ENCODE peak calls at places on chromosomes 4 and X, in seven cellular contexts. One of them, this sample, is unnamed.

GRCh38 chrX:87338510-87338909 is 179.1 kb upstream of the KLHL4 start:
- DNase-seq in pancreas: no peak
- DNase-seq in heart left ventricle: no peak
- DNase-seq in fibroblast of pulmonary artery: peak
- DNase-seq in GM12864: no peak
- DNase-seq in stomach: no peak
- DNase-seq in lower lobe of right lung: no peak
- DNase-seq in this sample: no peak

GRCh38 chr4:113327513-113327912 is 278.1 kb downstream of the ANK2 start:
- DNase-seq in pancreas: no peak
- DNase-seq in stomach: no peak
- DNase-seq in heart left ventricle: no peak
- DNase-seq in GM12864: no peak
- DNase-seq in fibroblast of pulmonary artery: peak
- DNase-seq in lower lobe of right lung: no peak
- DNase-seq in this sample: no peak

GRCh38 chr4:138013625-138014024 is 228.5 kb downstream of the SLC7A11 start:
- DNase-seq in fibroblast of pulmonary artery: no peak
- DNase-seq in stomach: no peak
- DNase-seq in lower lobe of right lung: no peak
- DNase-seq in GM12864: no peak
- DNase-seq in heart left ventricle: no peak
- DNase-seq in pancreas: no peak
- DNase-seq in this sample: no peak

GRCh38 chr4:82988323-82988832 is 22.2 kb downstream of the LIN54 start:
- DNase-seq in lower lobe of right lung: no peak
- DNase-seq in pancreas: no peak
- DNase-seq in fibroblast of pulmonary artery: peak
- DNase-seq in stomach: no peak
- DNase-seq in heart left ventricle: no peak
- DNase-seq in GM12864: no peak
- DNase-seq in this sample: no peak

GRCh38 chr4:39568805-39569204 is 41.6 kb upstream of the UGDH start:
- DNase-seq in pancreas: peak
- DNase-seq in GM12864: no peak
- DNase-seq in stomach: no peak
- DNase-seq in fibroblast of pulmonary artery: no peak
- DNase-seq in lower lobe of right lung: no peak
- DNase-seq in heart left ventricle: no peak
- DNase-seq in this sample: no peak

GRCh38 chrX:13088155-13088485 is 43.7 kb upstream of the FAM9C start:
- DNase-seq in stomach: no peak
- DNase-seq in GM12864: no peak
- DNase-seq in fibroblast of pulmonary artery: no peak
- DNase-seq in lower lobe of right lung: no peak
- DNase-seq in heart left ventricle: no peak
- DNase-seq in pancreas: no peak
- DNase-seq in this sample: no peak

GRCh38 chr4:2842667-2843022 is 999 bp upstream of the ADD1 start:
- DNase-seq in fibroblast of pulmonary artery: no peak
- DNase-seq in pancreas: no peak
- DNase-seq in lower lobe of right lung: no peak
- DNase-seq in GM12864: no peak
- DNase-seq in stomach: peak
- DNase-seq in heart left ventricle: no peak
- DNase-seq in this sample: no peak

GRCh38 chr4:176709417-176709816 is 83.3 kb downstream of the VEGFC start:
- DNase-seq in stomach: no peak
- DNase-seq in fibroblast of pulmonary artery: peak
- DNase-seq in heart left ventricle: no peak
- DNase-seq in GM12864: no peak
- DNase-seq in pancreas: no peak
- DNase-seq in lower lobe of right lung: no peak
- DNase-seq in this sample: no peak

GRCh38 chrX:8726031-8726652 is 5.8 kb downstream of the ANOS1 start:
- DNase-seq in heart left ventricle: no peak
- DNase-seq in lower lobe of right lung: no peak
- DNase-seq in GM12864: no peak
- DNase-seq in pancreas: no peak
- DNase-seq in stomach: no peak
- DNase-seq in fibroblast of pulmonary artery: no peak
- DNase-seq in this sample: no peak

DNA sequence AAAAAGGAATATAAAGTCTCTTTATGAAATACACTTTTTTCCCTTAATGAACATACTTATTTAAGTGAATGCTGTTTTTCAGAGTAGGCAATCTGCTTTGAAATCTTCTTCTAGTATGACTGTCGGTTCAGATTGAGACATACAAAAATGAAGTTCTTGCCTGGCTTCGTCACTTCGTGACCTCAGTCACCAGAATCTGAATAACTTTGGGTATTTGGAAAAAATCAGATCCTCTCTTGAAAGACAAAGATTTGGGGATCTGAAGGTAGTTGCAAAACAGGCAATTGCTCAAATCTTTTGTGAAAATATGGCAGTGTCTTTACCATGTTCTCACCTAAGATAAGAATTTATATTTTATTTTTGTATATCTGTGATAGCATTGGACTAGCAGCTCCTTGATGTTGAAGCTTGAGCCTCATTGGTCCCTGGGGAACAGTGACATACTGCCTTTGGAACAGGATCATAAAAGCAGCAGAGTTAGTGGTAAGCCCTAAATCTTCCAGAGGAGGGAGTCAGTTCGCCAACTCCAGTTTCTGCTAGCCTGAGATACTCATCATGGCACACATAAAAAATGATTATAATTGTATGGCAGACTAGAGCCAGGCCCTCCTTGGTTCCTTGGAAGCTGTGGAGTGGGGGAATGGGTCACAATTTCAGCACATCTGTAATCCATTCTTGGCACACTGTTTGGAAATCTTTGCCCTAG is 4.9 kb downstream of the ARFIP1 start:
- DNase-seq in pancreas: no peak
- DNase-seq in stomach: no peak
- DNase-seq in heart left ventricle: no peak
- DNase-seq in fibroblast of pulmonary artery: peak
- DNase-seq in GM12864: no peak
- DNase-seq in lower lobe of right lung: no peak
- DNase-seq in this sample: no peak
- TF ChIP-seq CTCF in pancreas: no peak
- TF ChIP-seq CTCF in stomach: no peak
- TF ChIP-seq CTCF in heart left ventricle: no peak
- TF ChIP-seq CTCF in fibroblast of pulmonary artery: peak
- TF ChIP-seq CTCF in GM12864: no peak
- TF ChIP-seq CTCF in lower lobe of right lung: no peak
- TF ChIP-seq CTCF in this sample: no peak

DNA sequence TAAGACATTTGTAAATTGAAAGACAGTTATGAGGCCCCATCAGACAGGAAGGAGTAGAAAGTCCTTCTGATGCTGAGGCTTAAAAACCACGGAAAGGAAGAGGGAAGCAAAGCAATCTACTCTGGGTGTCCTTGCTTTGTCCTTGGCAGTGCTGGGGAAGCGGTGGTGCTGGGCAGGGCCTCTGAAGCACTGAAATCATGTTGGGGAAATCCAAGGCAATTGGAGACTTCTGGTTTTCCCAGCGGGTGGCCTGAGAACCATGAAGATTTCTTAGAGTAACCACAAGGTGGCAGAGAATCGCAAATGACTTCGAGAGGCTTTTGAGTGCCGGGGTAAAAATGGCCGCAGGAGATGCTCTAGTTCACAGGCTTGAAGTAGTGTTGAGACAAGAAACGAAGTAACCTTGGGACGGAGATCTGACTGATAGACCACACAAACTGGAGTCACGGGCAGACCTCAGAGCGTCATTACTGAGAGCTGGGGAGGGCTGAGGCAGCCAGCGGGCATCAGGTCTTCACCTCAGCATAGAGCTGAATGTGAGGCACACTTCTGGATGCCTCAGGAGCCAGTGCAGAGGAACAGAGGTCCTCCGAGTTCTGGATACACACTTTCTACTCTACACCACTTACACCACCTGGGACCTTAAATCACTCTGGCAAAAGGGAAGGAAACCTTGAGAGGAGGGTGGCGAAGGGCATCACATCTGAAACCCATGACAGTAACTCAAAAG is 130.7 kb upstream of the GPRIN3 start:
- DNase-seq in fibroblast of pulmonary artery: peak
- DNase-seq in GM12864: peak
- DNase-seq in stomach: peak
- DNase-seq in pancreas: peak
- DNase-seq in heart left ventricle: no peak
- DNase-seq in lower lobe of right lung: peak
- DNase-seq in this sample: no peak
- TF ChIP-seq CTCF in fibroblast of pulmonary artery: peak
- TF ChIP-seq CTCF in GM12864: peak
- TF ChIP-seq CTCF in stomach: no peak
- TF ChIP-seq CTCF in pancreas: peak
- TF ChIP-seq CTCF in heart left ventricle: no peak
- TF ChIP-seq CTCF in lower lobe of right lung: peak
- TF ChIP-seq CTCF in this sample: peak

DNA sequence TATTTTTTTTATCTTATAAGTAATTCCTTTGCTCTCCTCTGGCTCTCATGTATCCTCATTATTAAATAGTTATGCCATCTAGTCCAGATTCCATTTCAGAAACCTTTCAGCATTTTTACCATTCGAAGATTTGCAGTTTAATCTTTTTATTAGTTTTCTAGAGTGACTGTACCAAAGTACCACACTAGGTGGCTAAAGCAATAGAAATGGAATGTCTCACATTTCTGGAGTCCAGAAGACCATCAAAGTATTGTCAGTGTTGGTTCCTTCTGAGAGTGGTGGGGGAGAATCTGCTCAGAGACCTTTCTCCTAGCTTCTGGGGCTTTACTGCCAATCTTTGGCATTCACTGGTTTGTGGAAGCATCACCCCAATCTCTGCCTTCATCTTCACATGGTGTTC is 3.7 kb upstream of the PNMA3 start:
- DNase-seq in stomach: no peak
- DNase-seq in lower lobe of right lung: no peak
- DNase-seq in pancreas: no peak
- DNase-seq in heart left ventricle: no peak
- DNase-seq in GM12864: no peak
- DNase-seq in fibroblast of pulmonary artery: no peak
- DNase-seq in this sample: no peak
- TF ChIP-seq CTCF in stomach: no peak
- TF ChIP-seq CTCF in lower lobe of right lung: no peak
- TF ChIP-seq CTCF in pancreas: no peak
- TF ChIP-seq CTCF in heart left ventricle: no peak
- TF ChIP-seq CTCF in GM12864: no peak
- TF ChIP-seq CTCF in fibroblast of pulmonary artery: no peak
- TF ChIP-seq CTCF in this sample: peak

DNA sequence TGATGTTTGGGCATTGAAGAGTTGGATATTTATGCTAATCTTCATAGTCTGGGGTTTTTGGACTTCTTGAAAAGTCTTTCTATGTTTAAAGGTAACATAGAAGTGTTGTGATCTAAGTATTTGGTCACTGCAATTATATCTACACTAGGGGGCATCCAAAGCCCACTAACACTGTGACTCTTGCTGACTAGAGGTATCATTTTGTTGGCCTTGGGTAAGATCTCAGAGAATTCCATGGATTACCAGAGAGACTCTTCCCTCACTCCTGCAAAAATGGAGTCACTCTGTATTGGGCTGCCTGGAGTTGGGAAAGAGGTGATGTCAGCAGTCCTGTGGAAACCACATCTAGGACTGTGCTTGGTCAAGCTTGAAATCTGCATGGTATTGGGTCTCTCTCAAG is 1077.6 kb downstream of the FAM133A start:
- DNase-seq in lower lobe of right lung: no peak
- DNase-seq in GM12864: no peak
- DNase-seq in stomach: no peak
- DNase-seq in pancreas: no peak
- DNase-seq in fibroblast of pulmonary artery: no peak
- DNase-seq in heart left ventricle: no peak
- DNase-seq in this sample: no peak
- TF ChIP-seq CTCF in lower lobe of right lung: no peak
- TF ChIP-seq CTCF in GM12864: no peak
- TF ChIP-seq CTCF in stomach: no peak
- TF ChIP-seq CTCF in pancreas: no peak
- TF ChIP-seq CTCF in fibroblast of pulmonary artery: no peak
- TF ChIP-seq CTCF in heart left ventricle: no peak
- TF ChIP-seq CTCF in this sample: no peak

GRCh38 chr4:169260217-169260866 is 10.4 kb downstream of the SH3RF1 start:
- DNase-seq in stomach: no peak
- DNase-seq in fibroblast of pulmonary artery: no peak
- DNase-seq in pancreas: no peak
- DNase-seq in GM12864: no peak
- DNase-seq in heart left ventricle: no peak
- DNase-seq in lower lobe of right lung: no peak
- DNase-seq in this sample: no peak
- TF ChIP-seq CTCF in stomach: no peak
- TF ChIP-seq CTCF in fibroblast of pulmonary artery: no peak
- TF ChIP-seq CTCF in pancreas: no peak
- TF ChIP-seq CTCF in GM12864: no peak
- TF ChIP-seq CTCF in heart left ventricle: no peak
- TF ChIP-seq CTCF in lower lobe of right lung: no peak
- TF ChIP-seq CTCF in this sample: no peak

GRCh38 chr4:24514808-24515207 is 69.5 kb downstream of the DHX15 start:
- DNase-seq in GM12864: no peak
- DNase-seq in lower lobe of right lung: no peak
- DNase-seq in heart left ventricle: no peak
- DNase-seq in stomach: no peak
- DNase-seq in pancreas: no peak
- DNase-seq in fibroblast of pulmonary artery: no peak
- DNase-seq in this sample: no peak
- TF ChIP-seq CTCF in GM12864: peak
- TF ChIP-seq CTCF in lower lobe of right lung: no peak
- TF ChIP-seq CTCF in heart left ventricle: peak
- TF ChIP-seq CTCF in stomach: no peak
- TF ChIP-seq CTCF in pancreas: no peak
- TF ChIP-seq CTCF in fibroblast of pulmonary artery: peak
- TF ChIP-seq CTCF in this sample: no peak

DNA sequence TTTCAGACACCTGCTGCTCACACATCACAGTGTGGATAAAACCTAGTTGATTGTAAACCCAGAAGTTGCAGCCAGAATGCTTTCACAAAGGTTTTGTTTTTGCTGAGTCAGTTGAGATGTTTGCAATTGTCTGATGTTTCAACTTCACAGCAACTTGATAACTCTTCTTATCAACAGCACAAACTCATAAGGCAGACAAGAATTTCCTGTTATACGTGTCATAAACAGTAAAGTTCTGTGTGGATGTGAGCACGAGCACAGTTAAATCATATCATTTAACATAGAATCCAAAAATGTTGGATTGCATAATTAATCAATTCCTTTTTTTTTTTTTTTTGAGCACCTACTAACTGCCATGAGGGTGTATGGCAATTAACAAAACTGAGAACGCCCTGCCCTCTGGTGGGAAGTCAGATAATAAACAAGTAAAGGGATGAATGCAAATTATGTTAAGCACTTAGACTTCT is 512.2 kb downstream of the PDHA2 start:
- DNase-seq in pancreas: no peak
- DNase-seq in fibroblast of pulmonary artery: peak
- DNase-seq in lower lobe of right lung: no peak
- DNase-seq in stomach: no peak
- DNase-seq in heart left ventricle: no peak
- DNase-seq in GM12864: no peak
- DNase-seq in this sample: peak
- TF ChIP-seq CTCF in pancreas: no peak
- TF ChIP-seq CTCF in fibroblast of pulmonary artery: peak
- TF ChIP-seq CTCF in lower lobe of right lung: no peak
- TF ChIP-seq CTCF in stomach: no peak
- TF ChIP-seq CTCF in heart left ventricle: peak
- TF ChIP-seq CTCF in GM12864: no peak
- TF ChIP-seq CTCF in this sample: peak

GRCh38 chr4:104365618-104366017 is 129.1 kb downstream of the CXXC4 start:
- DNase-seq in pancreas: no peak
- DNase-seq in lower lobe of right lung: no peak
- DNase-seq in heart left ventricle: no peak
- DNase-seq in stomach: no peak
- DNase-seq in fibroblast of pulmonary artery: no peak
- DNase-seq in GM12864: no peak
- DNase-seq in this sample: no peak
- TF ChIP-seq CTCF in pancreas: no peak
- TF ChIP-seq CTCF in lower lobe of right lung: no peak
- TF ChIP-seq CTCF in heart left ventricle: no peak
- TF ChIP-seq CTCF in stomach: no peak
- TF ChIP-seq CTCF in fibroblast of pulmonary artery: no peak
- TF ChIP-seq CTCF in GM12864: no peak
- TF ChIP-seq CTCF in this sample: no peak

This sample was measured in endothelial cell.